ENCODE peak calls at places on chromosomes 11 and 22, in four cellular contexts. One of them, this sample, is unnamed. For H3K79me1, the result is how much of the 10 kb centered on the place peaks cover.

GRCh38 chr22:23272834-23273233 is 92.5 kb downstream of the BCR start:
- DNase-seq in IMR-90: no peak
- DNase-seq in mesendoderm: no peak
- DNase-seq in H1: no peak
- DNase-seq in this sample: no peak

GRCh38 chr11:69099193-69099592 is 50.5 kb downstream of the TPCN2 start:
- DNase-seq in mesendoderm: no peak
- DNase-seq in IMR-90: no peak
- DNase-seq in H1: no peak
- DNase-seq in this sample: no peak

GRCh38 chr22:23251445-23252093 is 71.3 kb downstream of the BCR start:
- DNase-seq in mesendoderm: peak
- DNase-seq in H1: no peak
- DNase-seq in IMR-90: peak
- DNase-seq in this sample: no peak

GRCh38 chr11:94048310-94048709 is 27.2 kb downstream of the HEPHL1 start:
- DNase-seq in mesendoderm: no peak
- DNase-seq in IMR-90: no peak
- DNase-seq in H1: no peak
- DNase-seq in this sample: no peak

GRCh38 chr11:65960824-65961266 is 689 bp upstream of the SART1 start:
- DNase-seq in IMR-90: no peak
- DNase-seq in mesendoderm: no peak
- DNase-seq in H1: no peak
- DNase-seq in this sample: no peak

GRCh38 chr11:95324826-95325225 is 93.8 kb upstream of the SESN3 start:
- DNase-seq in mesendoderm: no peak
- DNase-seq in H1: no peak
- DNase-seq in IMR-90: no peak
- DNase-seq in this sample: no peak

GRCh38 chr11:79253280-79253679 is 187.6 kb downstream of the TENM4 start:
- DNase-seq in mesendoderm: no peak
- DNase-seq in IMR-90: no peak
- DNase-seq in H1: no peak
- DNase-seq in this sample: no peak

GRCh38 chr11:64019106-64020031 is 16.4 kb upstream of the FLRT1 start:
- DNase-seq in mesendoderm: no peak
- DNase-seq in H1: no peak
- DNase-seq in IMR-90: no peak
- DNase-seq in this sample: no peak

GRCh38 chr11:95143106-95143681 is 53.5 kb downstream of the ENDOD1 start:
- DNase-seq in mesendoderm: no peak
- DNase-seq in IMR-90: peak
- DNase-seq in H1: no peak
- DNase-seq in this sample: no peak

GRCh38 chr22:41681616-41682015 is 7.1 kb downstream of the SNU13 start:
- DNase-seq in mesendoderm: no peak
- DNase-seq in IMR-90: no peak
- DNase-seq in H1: no peak
- DNase-seq in this sample: no peak

GRCh38 chr11:37946155-37946766 is 1348.2 kb upstream of the RAG2 start:
- DNase-seq in IMR-90: peak
- DNase-seq in H1: peak
- DNase-seq in mesendoderm: peak
- DNase-seq in this sample: peak

GRCh38 chr22:49826603-49827306 is 918 bp downstream of the BRD1 start:
- DNase-seq in mesendoderm: peak
- DNase-seq in IMR-90: peak
- DNase-seq in H1: no peak
- DNase-seq in this sample: no peak

GRCh38 chr22:27782065-27782464 is 19.5 kb downstream of the MN1 start:
- DNase-seq in mesendoderm: no peak
- DNase-seq in H1: no peak
- DNase-seq in IMR-90: no peak
- DNase-seq in this sample: no peak

GRCh38 chr11:65900125-65900898 is at the start of gene FOSL1:
- DNase-seq in mesendoderm: peak
- DNase-seq in H1: peak
- DNase-seq in IMR-90: peak
- DNase-seq in this sample: peak

GRCh38 chr11:134100171-134100570 is 31.3 kb downstream of the JAM3 start:
- DNase-seq in H1: no peak
- DNase-seq in IMR-90: no peak
- DNase-seq in mesendoderm: no peak
- DNase-seq in this sample: no peak

GRCh38 chr22:40009231-40009769 is 14.5 kb downstream of the FAM83F start:
- DNase-seq in IMR-90: peak
- DNase-seq in H1: no peak
- DNase-seq in mesendoderm: peak
- DNase-seq in this sample: peak

GRCh38 chr11:28981331-28981865 is 873.2 kb downstream of the METTL15 start:
- DNase-seq in H1: no peak
- DNase-seq in IMR-90: peak
- DNase-seq in mesendoderm: no peak
- DNase-seq in this sample: no peak

GRCh38 chr11:128354476-128354875 is 232.9 kb downstream of the ETS1 start:
- DNase-seq in IMR-90: peak
- DNase-seq in mesendoderm: no peak
- DNase-seq in H1: no peak
- DNase-seq in this sample: no peak

DNA sequence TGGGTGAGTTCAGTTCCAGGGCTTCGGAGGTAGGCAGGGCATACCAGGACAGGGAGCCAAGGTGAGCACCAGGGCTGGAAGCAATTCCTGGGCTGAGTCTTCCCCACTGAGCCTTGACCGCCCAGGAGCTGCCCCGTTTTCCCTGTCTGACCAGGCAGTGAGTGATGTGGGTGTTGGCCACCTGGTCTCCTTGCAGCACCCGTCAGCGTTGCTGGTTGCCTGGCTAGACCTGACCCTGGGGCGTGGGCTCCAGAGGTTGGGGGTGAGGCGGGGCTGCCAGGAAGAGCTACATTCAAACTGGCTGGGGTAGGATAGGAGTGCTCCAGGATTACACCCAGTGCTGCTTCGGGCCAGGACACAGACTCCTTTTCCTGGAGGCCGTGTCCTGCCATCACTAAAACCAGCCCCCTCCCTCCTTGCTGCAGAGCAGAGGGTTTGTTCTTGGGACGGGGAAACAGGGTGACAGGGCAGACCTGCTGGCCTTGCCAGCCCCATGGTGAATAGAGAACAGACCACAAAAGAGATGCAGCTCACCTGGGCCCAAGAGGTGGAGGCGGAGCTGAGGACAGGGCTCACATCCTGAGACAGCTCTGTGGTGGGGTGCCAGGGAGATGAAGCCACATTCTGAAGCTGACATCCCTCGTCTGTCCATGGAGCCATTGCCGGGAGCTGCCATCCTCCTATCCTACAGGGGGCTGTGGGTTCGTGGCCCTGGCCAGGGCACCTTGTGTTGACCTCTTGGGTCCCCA is 14.2 kb downstream of the INCENP start:
- DNase-seq in IMR-90: no peak
- DNase-seq in H1: no peak
- DNase-seq in mesendoderm: no peak
- DNase-seq in this sample: peak
- H3K79me1 ChIP-seq in IMR-90: under half
- H3K79me1 ChIP-seq in H1: under half
- H3K79me1 ChIP-seq in mesendoderm: under half
- H3K79me1 ChIP-seq in this sample: under half

GRCh38 chr11:68022531-68022930 is 8.0 kb upstream of the NDUFS8 start:
- DNase-seq in mesendoderm: no peak
- DNase-seq in H1: no peak
- DNase-seq in IMR-90: no peak
- DNase-seq in this sample: no peak
- H3K56ac ChIP-seq in mesendoderm: no peak
- H3K56ac ChIP-seq in H1: no peak
- H3K56ac ChIP-seq in IMR-90: no peak
- H3K56ac ChIP-seq in this sample: no peak

GRCh38 chr22:46865052-46865434 is 102.6 kb downstream of the TBC1D22A start:
- DNase-seq in mesendoderm: no peak
- DNase-seq in H1: no peak
- DNase-seq in IMR-90: no peak
- DNase-seq in this sample: no peak
- H3K79me1 ChIP-seq in mesendoderm: under half
- H3K79me1 ChIP-seq in H1: under half
- H3K79me1 ChIP-seq in IMR-90: under half
- H3K79me1 ChIP-seq in this sample: under half

GRCh38 chr11:130625907-130626306 is 177.5 kb downstream of the ADAMTS15 start:
- DNase-seq in H1: no peak
- DNase-seq in mesendoderm: no peak
- DNase-seq in IMR-90: no peak
- DNase-seq in this sample: no peak
- H3K56ac ChIP-seq in H1: no peak
- H3K56ac ChIP-seq in mesendoderm: no peak
- H3K56ac ChIP-seq in IMR-90: no peak
- H3K56ac ChIP-seq in this sample: no peak

GRCh38 chr22:28958611-28959010 is 75.2 kb downstream of the ZNRF3 start:
- DNase-seq in H1: no peak
- DNase-seq in IMR-90: peak
- DNase-seq in mesendoderm: no peak
- DNase-seq in this sample: no peak
- H3K79me1 ChIP-seq in H1: under half
- H3K79me1 ChIP-seq in IMR-90: under half
- H3K79me1 ChIP-seq in mesendoderm: under half
- H3K79me1 ChIP-seq in this sample: under half

GRCh38 chr11:117428856-117429229 is 101.2 kb downstream of the CEP164 start:
- DNase-seq in mesendoderm: peak
- DNase-seq in H1: no peak
- DNase-seq in IMR-90: no peak
- DNase-seq in this sample: no peak
- H3K56ac ChIP-seq in mesendoderm: no peak
- H3K56ac ChIP-seq in H1: no peak
- H3K56ac ChIP-seq in IMR-90: no peak
- H3K56ac ChIP-seq in this sample: no peak

DNA sequence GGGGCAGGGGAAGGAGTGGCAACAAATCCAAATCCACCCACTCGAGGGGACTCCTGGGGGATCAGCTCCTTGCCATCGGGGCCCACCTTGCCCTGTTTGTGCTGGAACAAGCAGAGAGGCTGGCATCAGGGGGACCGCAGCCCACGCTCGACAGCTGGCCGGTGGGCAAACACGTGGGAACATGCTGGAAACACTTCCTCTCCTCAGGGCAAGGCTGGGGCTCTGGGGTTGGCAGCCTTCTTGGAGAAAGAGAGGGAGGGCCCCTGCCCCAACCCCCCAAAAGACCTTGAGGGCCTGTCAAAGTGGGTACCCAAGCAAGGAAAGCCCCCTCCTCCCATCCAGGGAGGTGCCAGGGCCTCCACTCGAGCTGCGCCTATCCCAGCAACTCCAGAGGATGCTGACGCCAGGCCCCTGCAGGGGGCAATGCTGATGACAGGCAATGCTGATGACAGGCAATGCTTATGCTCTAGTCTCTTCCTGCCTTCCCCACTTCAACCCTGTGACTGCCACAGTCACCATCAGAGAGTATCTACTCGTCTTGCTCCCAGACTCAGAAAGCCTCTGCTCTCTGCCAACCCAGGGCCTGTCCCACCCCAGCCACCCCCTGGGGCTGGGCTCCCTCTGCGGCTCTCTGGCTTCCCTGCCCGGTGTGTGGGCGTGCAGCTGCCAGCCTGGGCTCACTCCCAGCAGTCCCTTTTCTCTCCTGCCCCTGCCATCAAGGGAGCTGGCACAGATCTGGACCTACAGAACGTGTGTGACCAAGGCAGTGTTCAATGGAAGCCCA is 6.0 kb downstream of the ESS2 start:
- DNase-seq in IMR-90: no peak
- DNase-seq in mesendoderm: no peak
- DNase-seq in H1: no peak
- DNase-seq in this sample: no peak
- H3K79me1 ChIP-seq in IMR-90: under half
- H3K79me1 ChIP-seq in mesendoderm: under half
- H3K79me1 ChIP-seq in H1: under half
- H3K79me1 ChIP-seq in this sample: under half

DNA sequence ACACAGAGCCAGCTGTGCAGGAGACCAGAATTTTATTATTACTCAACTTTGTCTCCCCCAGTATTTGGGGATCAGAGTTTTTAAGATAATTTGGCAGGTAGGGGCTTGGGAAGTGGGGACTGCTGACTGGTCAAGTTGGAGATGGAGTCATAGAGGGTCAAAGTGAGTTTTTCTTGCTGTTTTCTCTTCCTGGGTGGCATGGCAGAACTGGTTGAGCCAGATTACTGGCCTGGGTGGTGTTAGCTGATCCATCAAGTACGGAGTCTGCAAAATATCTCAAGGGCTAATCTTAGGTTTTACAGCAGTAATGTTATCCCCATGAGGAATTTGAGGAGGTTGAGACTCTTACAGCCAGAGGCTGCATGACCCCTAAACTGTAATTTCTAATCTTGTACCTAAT is 153.5 kb downstream of the OR4C45 start:
- DNase-seq in H1: no peak
- DNase-seq in mesendoderm: no peak
- DNase-seq in IMR-90: no peak
- DNase-seq in this sample: no peak
- H3K56ac ChIP-seq in H1: no peak
- H3K56ac ChIP-seq in mesendoderm: no peak
- H3K56ac ChIP-seq in IMR-90: no peak
- H3K56ac ChIP-seq in this sample: no peak

GRCh38 chr22:47285981-47286380 is 523.5 kb downstream of the TBC1D22A start:
- DNase-seq in mesendoderm: no peak
- DNase-seq in H1: no peak
- DNase-seq in IMR-90: no peak
- DNase-seq in this sample: no peak

GRCh38 chr22:47284822-47285221 is 522.4 kb downstream of the TBC1D22A start:
- DNase-seq in mesendoderm: no peak
- DNase-seq in H1: no peak
- DNase-seq in IMR-90: no peak
- DNase-seq in this sample: no peak

GRCh38 chr22:47283616-47284270 is 521.3 kb downstream of the TBC1D22A start:
- DNase-seq in mesendoderm: no peak
- DNase-seq in H1: no peak
- DNase-seq in IMR-90: no peak
- DNase-seq in this sample: no peak

GRCh38 chr22:47282851-47283250 is 520.4 kb downstream of the TBC1D22A start:
- DNase-seq in mesendoderm: no peak
- DNase-seq in IMR-90: no peak
- DNase-seq in H1: no peak
- DNase-seq in this sample: no peak

DNA sequence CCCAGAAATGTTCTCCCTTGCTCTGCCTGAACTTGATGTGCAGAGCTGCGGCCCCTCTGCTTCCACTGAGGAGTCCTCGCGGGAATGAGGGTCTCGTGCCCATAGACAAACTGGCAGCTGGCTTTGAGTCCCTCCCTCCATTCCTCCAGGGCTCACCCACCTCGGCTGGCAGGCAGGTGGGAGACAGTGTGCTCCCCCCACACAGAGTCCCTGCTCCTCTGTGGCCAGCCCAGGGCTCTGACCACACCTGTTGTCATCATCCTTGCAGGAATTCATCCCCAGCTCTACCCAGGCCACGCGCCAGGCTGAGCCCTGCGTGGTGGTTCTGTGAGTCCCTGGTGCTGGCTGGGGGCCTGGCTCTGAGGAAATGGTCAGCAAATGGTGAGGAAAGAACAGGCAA is 521.9 kb downstream of the TBC1D22A start:
- DNase-seq in H1: no peak
- DNase-seq in IMR-90: no peak
- DNase-seq in mesendoderm: no peak
- DNase-seq in this sample: no peak
- H3K79me1 ChIP-seq in H1: under half
- H3K79me1 ChIP-seq in IMR-90: under half
- H3K79me1 ChIP-seq in mesendoderm: under half
- H3K79me1 ChIP-seq in this sample: under half